ENCODE peak calls at places on chromosomes 3 and 15, in six cellular contexts. D is H9, U is OCI-LY7, V is fibroblast of lung, L is SK-N-SH, W is PC-9. P is an unnamed sample.

GRCh38 chr3:46748160-46748559 is 30.5 kb upstream of the PRSS50 start:
- DNase-seq in D (no peak), U (no peak), V (no peak), L (no peak), W (no peak), P (no peak)

GRCh38 chr15:48566669-48567068 is 78.8 kb downstream of the FBN1 start:
- DNase-seq in D (no peak), U (no peak), V (peak; percentile 87), L (no peak), W (no peak), P (no peak)

GRCh38 chr3:142576792-142577191 is 1.7 kb downstream of the ATR start:
- DNase-seq in D (no peak), U (no peak), V (no peak), L (no peak), W (no peak), P (no peak)

GRCh38 chr3:10867384-10867783 is 51.4 kb downstream of the SLC6A11 start:
- DNase-seq in D (peak; percentile 52), U (no peak), V (peak; percentile 1), L (no peak), W (no peak), P (no peak)

GRCh38 chr3:51630513-51630912 is 40.5 kb upstream of the TEX264 start:
- DNase-seq in D (no peak), U (no peak), V (no peak), L (no peak), W (no peak), P (no peak)

GRCh38 chr3:187011915-187012314 is 81.6 kb downstream of the ST6GAL1 start:
- DNase-seq in D (no peak), U (peak; percentile 85), V (no peak), L (no peak), W (no peak), P (no peak)

GRCh38 chr3:69541059-69541471 is 155.2 kb upstream of the FRMD4B start:
- DNase-seq in D (peak; percentile 31), U (no peak), V (peak; percentile 32), L (peak; percentile 31), W (no peak), P (no peak)

GRCh38 chr15:74193305-74193718 is 9.3 kb downstream of the STRA6 start:
- DNase-seq in D (no peak), U (no peak), V (peak; percentile 23), L (no peak), W (peak; percentile 39), P (peak; percentile 93)

GRCh38 chr3:5290915-5291314 is 103.4 kb downstream of the EDEM1 start:
- DNase-seq in D (no peak), U (no peak), V (no peak), L (no peak), W (no peak), P (no peak)

GRCh38 chr15:25543156-25543555 is 104.3 kb upstream of the UBE3A start:
- DNase-seq in D (no peak), U (no peak), V (peak; percentile 25), L (peak; percentile 46), W (no peak), P (peak; percentile 44)

GRCh38 chr3:44330444-44330843 is 8.1 kb upstream of the TCAIM start:
- DNase-seq in D (no peak), U (no peak), V (no peak), L (no peak), W (no peak), P (no peak)

GRCh38 chr15:38528279-38528678 is 36.3 kb downstream of the RASGRP1 start:
- DNase-seq in D (no peak), U (no peak), V (no peak), L (no peak), W (no peak), P (peak; percentile 45)

GRCh38 chr15:39403674-39404117 is 177.2 kb upstream of the THBS1 start:
- DNase-seq in D (no peak), U (no peak), V (peak; percentile 68), L (peak; percentile 66), W (peak; percentile 41), P (peak; percentile 71)

GRCh38 chr3:184525337-184526157 is 36.0 kb upstream of the EPHB3 start:
- DNase-seq in D (peak; percentile 76), U (no peak), V (no peak), L (peak; percentile 72), W (no peak), P (no peak)

GRCh38 chr3:108970561-108970960 is 16.9 kb upstream of the GUCA1C start:
- DNase-seq in D (no peak), U (no peak), V (no peak), L (no peak), W (no peak), P (no peak)

GRCh38 chr3:166837535-166837934 is 542.6 kb downstream of the ZBBX start:
- DNase-seq in D (peak; percentile 31), U (peak; percentile 24), V (no peak), L (peak; percentile 24), W (no peak), P (peak; percentile 66)

GRCh38 chr15:74780983-74781672 is 752 bp upstream of the CSK start:
- DNase-seq in D (no peak), U (peak; percentile 60), V (peak; percentile 19), L (no peak), W (no peak), P (no peak)

GRCh38 chr3:106619-107018 is 89.9 kb upstream of the CHL1 start:
- DNase-seq in D (no peak), U (no peak), V (no peak), L (no peak), W (no peak), P (no peak)

GRCh38 chr3:32076566-32076965 is 29.9 kb upstream of the GPD1L start:
- DNase-seq in D (no peak), U (no peak), V (peak; percentile 71), L (no peak), W (no peak), P (peak; percentile 63)

GRCh38 chr3:59043391-59043790 is 6.4 kb downstream of the CFAP20DC start:
- DNase-seq in D (no peak), U (no peak), V (no peak), L (no peak), W (no peak), P (no peak)

GRCh38 chr15:50260969-50261496 is 4.5 kb downstream of the HDC start:
- DNase-seq in D (no peak), U (no peak), V (no peak), L (peak; percentile 43), W (no peak), P (no peak)

GRCh38 chr3:61808526-61808925 is 247.2 kb downstream of the PTPRG start:
- DNase-seq in D (no peak), U (no peak), V (peak; percentile 62), L (no peak), W (no peak), P (no peak)

GRCh38 chr15:67072442-67072841 is 7.0 kb downstream of the SMAD3 start:
- DNase-seq in D (no peak), U (no peak), V (no peak), L (no peak), W (no peak), P (no peak)

GRCh38 chr3:128492353-128493220 is at the start of gene GATA2:
- DNase-seq in D (peak; percentile 53), U (peak; percentile 14), V (no peak), L (no peak), W (no peak), P (peak; percentile 55)

GRCh38 chr3:127889461-127889863 is 25.6 kb upstream of the KBTBD12 start:
- DNase-seq in D (no peak), U (no peak), V (peak; percentile 84), L (no peak), W (no peak), P (no peak)

GRCh38 chr3:126034481-126035361 is 49.2 kb downstream of the SLC41A3 start:
- DNase-seq in D (peak; percentile 5), U (no peak), V (no peak), L (peak; percentile 41), W (no peak), P (peak; percentile 2)

GRCh38 chr3:17810759-17811158 is 68.3 kb upstream of the TBC1D5 start:
- DNase-seq in D (no peak), U (peak; percentile 11), V (no peak), L (no peak), W (no peak), P (peak; percentile 83)

GRCh38 chr3:79506751-79507150 is 261.0 kb downstream of the ROBO1 start:
- DNase-seq in D (no peak), U (no peak), V (no peak), L (no peak), W (no peak), P (no peak)

GRCh38 chr3:99532246-99532645 is 106.1 kb upstream of the COL8A1 start:
- DNase-seq in D (peak; percentile 88), U (peak; percentile 24), V (peak; percentile 77), L (peak; percentile 8), W (peak; percentile 11), P (peak; percentile 93)

DNA sequence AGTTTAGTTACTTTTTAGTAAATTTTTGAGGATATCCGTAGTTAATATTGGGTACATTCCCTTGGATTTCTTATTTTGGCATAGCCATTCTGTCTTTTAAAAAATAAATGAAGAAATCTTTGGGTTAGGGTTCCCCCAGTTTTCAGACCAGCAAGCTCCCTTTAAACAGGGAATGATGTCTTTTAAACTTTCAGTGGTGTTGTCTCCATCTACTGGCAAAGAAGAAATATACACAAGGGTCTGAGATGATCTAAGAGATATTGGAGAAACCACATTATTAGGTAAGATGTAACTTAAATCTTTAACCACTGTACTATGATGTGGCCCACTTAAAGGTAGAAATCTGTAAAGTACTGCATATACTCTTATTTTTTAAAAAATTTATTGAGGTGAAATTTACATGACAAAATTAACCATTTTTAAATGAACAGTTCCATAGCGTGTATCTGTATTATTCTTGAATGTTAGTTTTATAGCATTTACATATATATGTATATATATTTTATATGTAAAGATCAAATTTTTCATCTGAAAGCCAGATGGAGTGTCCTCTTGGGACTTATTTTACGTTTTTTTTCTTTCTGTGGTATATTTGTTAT is 35.1 kb upstream of the EIF3J start:
- DNase-seq in D (no peak), U (peak; percentile 42), V (peak; percentile 73), L (peak; percentile 54), W (no peak), P (peak; percentile 48)
- TF ChIP-seq CTCF in D (peak; percentile 74), U (peak; percentile 96), V (peak; percentile 38), L (peak; percentile 78), W (peak; percentile 70), P (peak; percentile 78)

GRCh38 chr3:149965278-149965677 is 5.4 kb downstream of the PFN2 start:
- DNase-seq in D (no peak), U (peak; percentile 30), V (peak; percentile 19), L (no peak), W (no peak), P (no peak)
- H3K79me2 ChIP-seq in D (peaks cover 30% of the 10 kb centered on the region), U (no peaks in the 10 kb centered on the region), V (peaks cover 89% of the 10 kb centered on the region), L (peaks cover 97% of the 10 kb centered on the region), W (peaks cover 73% of the 10 kb centered on the region), P (peaks cover 96% of the 10 kb centered on the region)

DNA sequence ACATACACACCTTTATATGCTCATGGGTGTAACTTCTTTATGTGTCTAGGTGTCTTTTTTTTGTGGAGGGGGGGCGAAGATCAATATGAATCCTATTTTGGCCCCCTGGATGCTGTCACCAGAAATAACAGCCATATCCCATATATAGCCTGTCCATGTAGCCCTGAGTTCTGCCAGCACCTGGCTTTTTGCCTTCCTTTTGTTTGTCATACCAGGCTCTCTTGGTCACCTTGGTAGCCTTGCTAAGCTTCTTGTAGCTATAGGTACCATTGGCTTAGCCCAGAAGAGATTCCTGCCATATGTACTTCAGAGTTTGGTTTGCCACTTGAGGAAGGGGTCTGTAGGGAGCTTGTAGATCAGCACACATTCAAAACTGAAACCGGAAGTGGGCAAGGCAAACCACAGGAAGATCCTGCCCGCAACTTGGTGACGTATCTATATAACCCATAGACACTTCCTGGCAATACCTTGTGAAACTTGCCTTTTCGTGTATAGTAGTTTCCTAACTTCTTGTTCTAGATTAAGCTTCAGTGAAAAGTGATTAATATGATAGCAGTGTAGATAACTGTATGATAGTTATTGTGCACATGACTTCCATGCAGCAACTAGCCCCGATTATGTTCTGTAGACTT is 11.9 kb downstream of the RASA2 start:
- DNase-seq in D (no peak), U (peak; percentile 91), V (no peak), L (no peak), W (no peak), P (no peak)
- H3K27ac ChIP-seq in D (no peak overlapping the region), U (peak overlapping the region; percentile 42), V (no peak overlapping the region), L (no peak overlapping the region), W (no peak overlapping the region), P (no peak overlapping the region)

GRCh38 chr3:12541625-12542024 is 3.7 kb downstream of the MKRN2OS start:
- DNase-seq in D (peak; percentile 68), U (peak; percentile 36), V (no peak), L (peak; percentile 18), W (no peak), P (no peak)
- TF ChIP-seq CTCF in D (peak; percentile 64), U (peak; percentile 66), V (no peak), L (peak; percentile 23), W (no peak), P (no peak)